ENCODE peak calls at places on chromosome 18, in nine cellular contexts. H is fibroblast of lung, C is HCT116, L is adrenal gland, F is A549, R is lung, W is pancreas, O is aorta, Q is psoas muscle. G is an unnamed sample. For H3K9me3, the result is how much of the 10 kb centered on the place peaks cover.

GRCh38 chr18:59008302-59008974 is 131.2 kb upstream of the SEC11C start:
- DNase-seq in H (peak), C (peak), L (no peak), F (peak), R (no peak), W (no peak), O (no peak), Q (no peak), G (no peak)

GRCh38 chr18:32289480-32290075 is 99.7 kb downstream of the MEP1B start:
- DNase-seq in H (peak), C (peak), L (peak), F (peak), R (peak), W (no peak), O (no peak), Q (no peak), G (peak)

GRCh38 chr18:58761241-58761969 is 90.1 kb downstream of the MALT1 start:
- DNase-seq in H (no peak), C (no peak), L (no peak), F (no peak), R (peak), W (no peak), O (no peak), Q (no peak), G (peak)

GRCh38 chr18:3036108-3036507 is 23.2 kb upstream of the LPIN2 start:
- DNase-seq in H (no peak), C (no peak), L (no peak), F (no peak), R (no peak), W (no peak), O (no peak), Q (no peak), G (no peak)

GRCh38 chr18:32548688-32549087 is 78.0 kb upstream of the GAREM1 start:
- DNase-seq in H (no peak), C (no peak), L (no peak), F (no peak), R (no peak), W (no peak), O (no peak), Q (no peak), G (no peak)

GRCh38 chr18:54086046-54086802 is 138.2 kb downstream of the MBD2 start:
- DNase-seq in H (no peak), C (no peak), L (no peak), F (no peak), R (no peak), W (no peak), O (no peak), Q (no peak), G (no peak)

GRCh38 chr18:37246779-37247340 is 318.7 kb downstream of the CELF4 start:
- DNase-seq in H (no peak), C (no peak), L (no peak), F (no peak), R (no peak), W (no peak), O (no peak), Q (no peak), G (no peak)

GRCh38 chr18:10558243-10558966 is 32.6 kb downstream of the NAPG start:
- DNase-seq in H (no peak), C (no peak), L (no peak), F (no peak), R (peak), W (no peak), O (no peak), Q (no peak), G (no peak)

GRCh38 chr18:33560686-33561370 is 17.2 kb upstream of the ASXL3 start:
- DNase-seq in H (peak), C (no peak), L (no peak), F (peak), R (no peak), W (no peak), O (no peak), Q (no peak), G (peak)

GRCh38 chr18:376307-376706 is 108.5 kb upstream of the THOC1 start:
- DNase-seq in H (no peak), C (no peak), L (no peak), F (no peak), R (no peak), W (no peak), O (no peak), Q (no peak), G (no peak)

GRCh38 chr18:57121542-57122112 is 25.3 kb upstream of the BOD1L2 start:
- DNase-seq in H (no peak), C (no peak), L (no peak), F (no peak), R (no peak), W (no peak), O (no peak), Q (no peak), G (no peak)

GRCh38 chr18:25921677-25922421 is 168.6 kb downstream of the SS18 start:
- DNase-seq in H (peak), C (peak), L (peak), F (peak), R (no peak), W (no peak), O (no peak), Q (no peak), G (peak)

GRCh38 chr18:58407649-58408407 is 221.1 kb downstream of the ALPK2 start:
- DNase-seq in H (no peak), C (no peak), L (no peak), F (peak), R (no peak), W (no peak), O (no peak), Q (no peak), G (no peak)

GRCh38 chr18:711693-712400 is 583 bp downstream of the ENOSF1 start:
- DNase-seq in H (peak), C (peak), L (peak), F (peak), R (peak), W (peak), O (peak), Q (peak), G (peak)

GRCh38 chr18:58669731-58670379 is 1.4 kb upstream of the MALT1 start:
- DNase-seq in H (peak), C (peak), L (no peak), F (peak), R (peak), W (no peak), O (no peak), Q (no peak), G (peak)

GRCh38 chr18:63162271-63163014 is 157.1 kb downstream of the BCL2 start:
- DNase-seq in H (peak), C (no peak), L (no peak), F (no peak), R (no peak), W (no peak), O (no peak), Q (no peak), G (no peak)

GRCh38 chr18:26547302-26548143 is 830 bp downstream of the KCTD1 start:
- DNase-seq in H (peak), C (no peak), L (peak), F (peak), R (peak), W (peak), O (peak), Q (peak), G (peak)

GRCh38 chr18:58481321-58482180 is 147.3 kb downstream of the ALPK2 start:
- DNase-seq in H (no peak), C (no peak), L (no peak), F (no peak), R (no peak), W (no peak), O (no peak), Q (no peak), G (no peak)

GRCh38 chr18:32326450-32327309 is 136.8 kb downstream of the MEP1B start:
- DNase-seq in H (peak), C (no peak), L (no peak), F (no peak), R (no peak), W (no peak), O (no peak), Q (no peak), G (no peak)

GRCh38 chr18:48797841-48798255 is 152.9 kb downstream of the SMAD7 start:
- DNase-seq in H (no peak), C (no peak), L (no peak), F (no peak), R (no peak), W (no peak), O (peak), Q (peak), G (no peak)

GRCh38 chr18:53567935-53568574 is 656.4 kb downstream of the MBD2 start:
- DNase-seq in H (peak), C (no peak), L (no peak), F (peak), R (no peak), W (no peak), O (no peak), Q (no peak), G (no peak)

GRCh38 chr18:57984490-57985109 is 59.4 kb upstream of the NEDD4L start:
- DNase-seq in H (no peak), C (no peak), L (no peak), F (no peak), R (no peak), W (no peak), O (no peak), Q (no peak), G (no peak)

GRCh38 chr18:8176554-8176953 is 432.7 kb upstream of the RAB12 start:
- DNase-seq in H (no peak), C (no peak), L (no peak), F (no peak), R (no peak), W (no peak), O (no peak), Q (no peak), G (no peak)

DNA sequence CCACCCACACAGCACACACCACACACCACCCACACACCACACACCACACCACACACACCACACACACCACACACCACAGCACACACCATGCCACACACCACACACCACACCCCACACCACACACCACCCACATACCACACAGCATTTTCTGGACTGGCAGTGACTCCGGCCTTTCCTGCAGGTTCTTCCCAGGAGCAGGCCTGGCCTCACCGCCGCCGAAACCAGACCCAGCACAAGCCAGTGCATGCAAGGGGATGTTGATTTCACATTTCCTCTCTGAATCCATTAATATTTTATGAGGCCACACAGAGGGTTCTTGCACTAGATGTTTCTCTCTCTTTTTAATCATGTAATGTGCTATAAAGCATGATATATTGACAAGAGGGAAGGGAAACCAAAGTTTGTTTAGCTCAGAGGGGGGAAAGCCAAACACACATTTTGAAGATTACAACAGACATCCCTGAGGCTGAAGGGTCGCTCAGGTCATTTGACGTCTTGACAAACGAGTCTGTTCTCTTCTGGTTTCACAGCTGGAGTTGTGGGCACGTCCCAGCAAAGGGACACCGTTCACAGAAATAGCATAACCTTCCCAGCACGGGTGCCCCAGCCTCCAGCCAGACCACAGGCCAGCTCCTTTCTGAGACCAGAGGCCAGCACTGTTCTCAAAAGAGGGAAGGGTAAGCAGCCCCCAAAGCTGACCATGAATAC is 340.6 kb upstream of the SALL3 start:
- DNase-seq in H (no peak), C (no peak), L (no peak), F (no peak), R (no peak), W (no peak), O (no peak), Q (no peak), G (no peak)
- H3K9me3 ChIP-seq in H (under half), C (under half), L (under half), F (under half), R (under half), W (under half), O (under half), Q (under half), G (under half)

GRCh38 chr18:46899274-46899948 is 17.9 kb downstream of the PIAS2 start:
- DNase-seq in H (peak), C (no peak), L (no peak), F (no peak), R (no peak), W (no peak), O (no peak), Q (no peak), G (no peak)

DNA sequence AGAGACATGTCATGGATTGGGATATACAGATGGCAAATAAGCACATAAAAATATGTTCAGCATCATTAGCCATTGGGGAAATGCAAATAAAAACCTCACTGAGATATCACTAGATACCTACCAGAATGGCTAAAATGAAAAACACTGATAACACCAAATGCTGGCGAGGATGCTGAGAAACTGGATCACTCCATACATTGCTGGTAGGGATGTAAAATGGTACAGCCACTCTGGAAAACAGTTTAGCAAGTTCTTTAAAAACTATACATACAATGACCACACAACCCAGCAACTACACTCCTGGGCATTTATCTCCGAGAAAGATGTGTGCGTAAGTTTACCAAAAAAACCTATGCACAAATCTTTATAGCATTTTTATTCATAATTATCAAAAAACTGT is 13.9 kb downstream of the PIAS2 start:
- DNase-seq in H (no peak), C (no peak), L (no peak), F (no peak), R (no peak), W (no peak), O (no peak), Q (no peak), G (no peak)
- H3K9me3 ChIP-seq in H (under half), C (under half), L (under half), F (under half), R (under half), W (under half), O (under half), Q (under half), G (under half)

GRCh38 chr18:14939141-14939540 is 191.2 kb downstream of the ANKRD30B start:
- DNase-seq in H (no peak), C (no peak), L (no peak), F (no peak), R (no peak), W (no peak), O (no peak), Q (no peak), G (no peak)

GRCh38 chr18:14940738-14941137 is 192.8 kb downstream of the ANKRD30B start:
- DNase-seq in H (no peak), C (no peak), L (no peak), F (no peak), R (no peak), W (no peak), O (no peak), Q (no peak), G (no peak)

GRCh38 chr18:14936313-14936712 is 188.3 kb downstream of the ANKRD30B start:
- DNase-seq in H (no peak), C (no peak), L (no peak), F (no peak), R (no peak), W (no peak), O (no peak), Q (no peak), G (peak)

GRCh38 chr18:14935210-14935609 is 187.2 kb downstream of the ANKRD30B start:
- DNase-seq in H (no peak), C (no peak), L (no peak), F (no peak), R (peak), W (no peak), O (no peak), Q (no peak), G (peak)

GRCh38 chr18:14937271-14937670 is 189.3 kb downstream of the ANKRD30B start:
- DNase-seq in H (no peak), C (no peak), L (no peak), F (no peak), R (no peak), W (no peak), O (no peak), Q (no peak), G (peak)
- H3K9me3 ChIP-seq in H (under half), C (under half), L (under half), F (under half), R (under half), W (under half), O (under half), Q (under half), G (under half)

GRCh38 chr18:78576967-78577366 is 402.7 kb upstream of the SALL3 start:
- DNase-seq in H (no peak), C (no peak), L (no peak), F (no peak), R (no peak), W (no peak), O (no peak), Q (no peak), G (no peak)
- H3K9me3 ChIP-seq in H (under half), C (under half), L (under half), F (under half), R (under half), W (under half), O (under half), Q (under half), G (under half)

DNA sequence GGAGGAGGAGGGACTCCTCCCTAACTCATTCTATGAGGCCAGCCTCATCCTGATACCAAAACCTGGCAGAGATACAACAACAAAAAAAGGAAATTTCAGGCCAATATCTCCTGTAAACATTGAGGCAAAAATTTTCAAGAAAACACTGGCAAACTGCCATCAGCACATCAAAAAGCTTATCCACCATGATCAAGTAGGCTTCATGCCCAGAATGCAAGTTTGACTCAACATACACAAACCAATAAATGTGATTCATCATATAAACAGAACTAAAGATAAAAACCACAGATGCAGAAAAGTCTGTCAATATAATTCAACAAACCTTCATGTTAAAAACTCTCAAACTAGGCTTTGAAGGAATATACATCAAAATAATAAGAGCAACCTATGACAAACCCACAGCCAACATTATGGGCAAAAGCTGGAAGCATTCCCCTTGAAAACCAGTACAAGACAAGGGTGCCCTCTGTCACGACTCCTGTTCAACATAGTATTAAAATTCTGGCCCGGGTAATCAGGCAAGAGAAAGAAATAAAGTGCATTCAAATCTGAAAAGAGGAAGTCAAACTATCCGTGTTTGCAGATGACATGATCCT is 1014.3 kb downstream of the CBLN2 start:
- DNase-seq in H (peak), C (no peak), L (no peak), F (no peak), R (no peak), W (no peak), O (no peak), Q (no peak), G (no peak)
- H3K9me3 ChIP-seq in H (under half), C (under half), L (under half), F (under half), R (under half), W (under half), O (under half), Q (under half), G (under half)

GRCh38 chr18:23276456-23276855 is 141.2 kb downstream of the CABLES1 start:
- DNase-seq in H (no peak), C (no peak), L (no peak), F (no peak), R (no peak), W (no peak), O (no peak), Q (no peak), G (no peak)

GRCh38 chr18:23274638-23275482 is 139.6 kb downstream of the CABLES1 start:
- DNase-seq in H (no peak), C (no peak), L (no peak), F (no peak), R (no peak), W (no peak), O (no peak), Q (no peak), G (no peak)

GRCh38 chr18:23270999-23271680 is 135.9 kb downstream of the CABLES1 start:
- DNase-seq in H (no peak), C (no peak), L (no peak), F (no peak), R (no peak), W (no peak), O (no peak), Q (no peak), G (no peak)

GRCh38 chr18:23272498-23273232 is 137.4 kb downstream of the CABLES1 start:
- DNase-seq in H (no peak), C (no peak), L (no peak), F (no peak), R (no peak), W (no peak), O (no peak), Q (no peak), G (no peak)

DNA sequence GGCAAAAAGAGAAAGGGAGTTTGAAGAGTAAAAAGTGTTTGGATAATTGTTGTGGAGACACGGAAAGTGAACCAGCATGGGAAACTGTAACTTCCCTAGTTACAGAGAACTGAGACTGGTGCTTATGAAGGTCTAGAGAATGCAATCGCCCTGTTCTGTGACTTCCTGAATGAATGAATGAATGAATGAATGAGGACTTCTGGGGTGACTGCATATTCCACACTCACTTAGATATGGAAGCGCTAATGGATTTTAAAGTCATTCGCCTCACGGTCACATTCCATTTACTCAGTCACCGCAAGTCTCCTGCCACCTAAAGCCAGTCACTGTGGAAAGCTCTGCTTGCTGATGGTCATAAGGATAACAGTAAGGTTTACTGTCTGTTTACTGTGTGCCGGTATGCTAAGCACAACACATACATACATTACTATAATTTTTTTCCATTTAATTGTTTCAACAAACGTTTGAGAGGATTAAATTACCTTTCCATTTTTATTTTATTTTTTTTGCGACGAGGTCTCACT is 138.2 kb downstream of the CABLES1 start:
- DNase-seq in H (no peak), C (no peak), L (no peak), F (no peak), R (no peak), W (no peak), O (no peak), Q (no peak), G (no peak)
- H3K9me3 ChIP-seq in H (under half), C (under half), L (under half), F (under half), R (under half), W (under half), O (under half), Q (under half), G (under half)

GRCh38 chr18:14974088-14974487 is 226.1 kb downstream of the ANKRD30B start:
- DNase-seq in H (no peak), C (no peak), L (no peak), F (no peak), R (no peak), W (no peak), O (no peak), Q (no peak), G (no peak)
- H3K9me3 ChIP-seq in H (under half), C (under half), L (under half), F (under half), R (under half), W (under half), O (under half), Q (under half), G (under half)

DNA sequence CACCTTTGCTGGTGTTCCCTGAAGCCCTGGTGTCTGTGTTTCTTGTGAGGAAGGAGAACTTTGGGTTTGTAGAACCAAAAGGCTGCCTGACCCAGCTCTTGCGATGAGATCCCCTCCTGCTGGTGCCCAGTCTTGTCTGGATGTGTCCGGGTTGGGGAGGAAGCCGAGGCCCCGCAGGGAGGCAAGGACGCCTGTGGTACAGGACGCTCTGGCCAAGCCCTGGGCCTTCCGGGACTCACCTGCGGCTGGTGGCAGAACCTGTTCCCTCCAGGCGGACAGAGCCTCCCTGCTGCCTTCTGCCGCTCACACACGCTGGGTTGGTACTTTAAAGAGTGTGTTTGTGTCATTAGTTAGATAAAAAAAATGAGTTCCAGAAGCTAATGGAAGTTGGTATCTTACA is 616.2 kb downstream of the GALR1 start:
- DNase-seq in H (no peak), C (no peak), L (no peak), F (no peak), R (no peak), W (no peak), O (no peak), Q (no peak), G (no peak)
- H3K9me3 ChIP-seq in H (under half), C (under half), L (under half), F (under half), R (under half), W (under half), O (under half), Q (under half), G (under half)

G was measured in colonic mucosa.